ENCODE peak calls at places on chromosomes 7 and 10, in nine cellular contexts. J, T, Q, A, D, V, Y, H and E are unnamed samples.

GRCh38 chr7:37822946-37823345 is 25.5 kb upstream of the NME8 start:
- DNase-seq in J (no peak), H (no peak), A (no peak), D (no peak), V (no peak), Y (no peak), T (no peak), Q (no peak), E (no peak)

GRCh38 chr10:125043824-125044658 is 102.1 kb downstream of the ZRANB1 start:
- DNase-seq in Y (no peak), J (no peak), V (no peak), Q (no peak), T (peak), A (no peak), D (peak), H (no peak), E (no peak)

GRCh38 chr10:124152139-124152780 is 58.9 kb upstream of the CHST15 start:
- DNase-seq in J (no peak), T (peak), D (peak), H (peak), A (peak), Q (no peak), V (no peak), Y (no peak), E (no peak)

GRCh38 chr10:125564570-125564969 is 118.4 kb downstream of the TEX36 start:
- DNase-seq in H (no peak), Q (no peak), V (no peak), Y (no peak), D (no peak), T (no peak), A (no peak), J (no peak), E (no peak)

GRCh38 chr7:835491-836401 is 3.5 kb downstream of the SUN1 start:
- DNase-seq in H (no peak), T (peak), Y (no peak), J (no peak), D (no peak), A (no peak), Q (no peak), V (no peak), E (no peak)

GRCh38 chr7:127819975-127820778 is 168.2 kb downstream of the SND1 start:
- DNase-seq in V (no peak), H (no peak), T (peak), J (peak), Y (no peak), Q (no peak), D (peak), A (no peak), E (no peak)

GRCh38 chr7:84589012-84589411 is 394.4 kb upstream of the SEMA3A start:
- DNase-seq in A (no peak), Q (no peak), D (no peak), V (no peak), J (no peak), Y (no peak), H (no peak), T (no peak), E (no peak)

GRCh38 chr7:6640246-6640721 is 3.2 kb downstream of the ZNF316 start:
- DNase-seq in D (peak), T (peak), Q (no peak), J (no peak), Y (no peak), V (no peak), H (peak), A (no peak), E (no peak)

GRCh38 chr10:70380350-70381135 is 1.9 kb downstream of the LRRC20 start:
- DNase-seq in T (no peak), J (no peak), Q (no peak), D (no peak), V (no peak), Y (no peak), A (no peak), H (no peak), E (no peak)

DNA sequence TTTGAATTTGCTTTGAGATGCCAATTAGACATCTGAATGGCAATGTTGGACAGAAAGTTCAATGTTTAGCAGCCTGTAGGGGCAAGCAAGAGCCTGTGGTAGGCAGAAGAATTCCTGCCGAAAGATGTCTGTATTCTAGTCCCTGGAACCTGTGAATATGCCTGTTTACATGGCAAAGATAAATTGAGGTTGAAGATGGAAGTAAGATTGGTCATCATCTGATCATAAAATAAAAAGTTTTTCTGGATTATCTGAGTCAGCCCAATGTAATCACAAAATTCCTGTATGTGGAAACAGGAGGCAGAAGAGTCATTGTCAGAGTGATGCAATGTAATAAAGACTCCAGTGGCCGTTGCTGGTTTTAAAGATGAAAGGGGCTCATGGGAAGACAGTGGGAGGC is 430.5 kb downstream of the MDFIC start:
- DNase-seq in T (peak), H (no peak), Y (no peak), A (no peak), J (no peak), V (no peak), D (peak), Q (no peak), E (no peak)
- TF ChIP-seq CTCF in T (peak), H (no peak), Y (peak), A (no peak), J (no peak), V (no peak), D (peak), Q (no peak), E (no peak)

GRCh38 chr7:33958126-33958525 is 52.8 kb downstream of the BMPER start:
- DNase-seq in D (no peak), V (no peak), H (no peak), Y (no peak), Q (no peak), T (no peak), J (no peak), A (no peak), E (no peak)

GRCh38 chr7:33950047-33950714 is 44.8 kb downstream of the BMPER start:
- DNase-seq in J (no peak), D (no peak), T (no peak), Q (no peak), Y (no peak), V (no peak), H (no peak), A (no peak), E (no peak)

GRCh38 chr7:33952824-33953223 is 47.5 kb downstream of the BMPER start:
- DNase-seq in Q (no peak), J (no peak), V (no peak), H (no peak), T (peak), A (no peak), Y (no peak), D (no peak), E (no peak)
- TF ChIP-seq CTCF in Q (no peak), J (no peak), V (no peak), H (no peak), T (no peak), A (no peak), Y (no peak), D (no peak), E (no peak)

GRCh38 chr10:89954787-89955566 is 253.6 kb downstream of the KIF20B start:
- DNase-seq in Y (no peak), V (no peak), A (no peak), J (peak), Q (no peak), H (no peak), D (peak), T (no peak), E (no peak)
- TF ChIP-seq CTCF in Y (peak), V (peak), A (peak), J (no peak), Q (peak), H (peak), D (peak), T (no peak), E (no peak)

GRCh38 chr10:49001402-49001801 is 61.8 kb upstream of the LRRC18 start:
- DNase-seq in D (no peak), Y (peak), A (peak), J (no peak), V (no peak), H (no peak), Q (no peak), T (no peak), E (no peak)
- TF ChIP-seq CTCF in D (no peak), Y (no peak), A (peak), J (peak), V (no peak), H (no peak), Q (peak), T (no peak), E (no peak)

GRCh38 chr10:97445722-97446639 is at the start of the genes EXOSC1 and ZDHHC16:
- DNase-seq in Y (peak), A (peak), D (peak), T (peak), Q (peak), V (peak), H (peak), J (peak), E (peak)
- TF ChIP-seq CTCF in Y (peak), A (no peak), D (no peak), T (no peak), Q (peak), V (no peak), H (no peak), J (peak), E (no peak)